ENCODE peak calls at places on chromosomes 2 and 18, in four cellular contexts. One of them, this sample, is unnamed.
A peak's percentile ranks its signal among the peaks of the same experiment; 100 is the strongest.

GRCh38 chr2:136086253-136087016 is 31.5 kb downstream of the CXCR4 start:
- DNase-seq in T follicular helper cell: no peak
- DNase-seq in fibroblast of mammary gland: no peak
- DNase-seq in activated T-cell treated with anti-CD3 and anti-CD28 coated beads for 1 hour: no peak
- DNase-seq in this sample: no peak

GRCh38 chr2:223262946-223263345 is 211.0 kb downstream of the KCNE4 start:
- DNase-seq in T follicular helper cell: no peak
- DNase-seq in fibroblast of mammary gland: peak; percentile 20
- DNase-seq in activated T-cell treated with anti-CD3 and anti-CD28 coated beads for 1 hour: no peak
- DNase-seq in this sample: no peak

GRCh38 chr2:66443183-66443976 is 8.5 kb downstream of the MEIS1 start:
- DNase-seq in T follicular helper cell: no peak
- DNase-seq in fibroblast of mammary gland: peak; percentile 54
- DNase-seq in activated T-cell treated with anti-CD3 and anti-CD28 coated beads for 1 hour: no peak
- DNase-seq in this sample: no peak

GRCh38 chr2:122034797-122035196 is 279.3 kb downstream of the TSN start:
- DNase-seq in T follicular helper cell: no peak
- DNase-seq in fibroblast of mammary gland: no peak
- DNase-seq in activated T-cell treated with anti-CD3 and anti-CD28 coated beads for 1 hour: no peak
- DNase-seq in this sample: no peak

GRCh38 chr2:55133467-55134315 is 83.4 kb upstream of the RTN4 start:
- DNase-seq in T follicular helper cell: peak; percentile 44
- DNase-seq in fibroblast of mammary gland: peak; percentile 88
- DNase-seq in activated T-cell treated with anti-CD3 and anti-CD28 coated beads for 1 hour: no peak
- DNase-seq in this sample: peak; percentile 25

GRCh38 chr2:11677146-11678055 is 7.4 kb upstream of the NTSR2 start:
- DNase-seq in T follicular helper cell: no peak
- DNase-seq in fibroblast of mammary gland: no peak
- DNase-seq in activated T-cell treated with anti-CD3 and anti-CD28 coated beads for 1 hour: no peak
- DNase-seq in this sample: no peak

GRCh38 chr2:38653380-38653714 is 12.6 kb upstream of the GALM start:
- DNase-seq in T follicular helper cell: no peak
- DNase-seq in fibroblast of mammary gland: no peak
- DNase-seq in activated T-cell treated with anti-CD3 and anti-CD28 coated beads for 1 hour: no peak
- DNase-seq in this sample: no peak

GRCh38 chr2:54704238-54704637 is 19.2 kb upstream of the EML6 start:
- DNase-seq in T follicular helper cell: no peak
- DNase-seq in fibroblast of mammary gland: no peak
- DNase-seq in activated T-cell treated with anti-CD3 and anti-CD28 coated beads for 1 hour: no peak
- DNase-seq in this sample: no peak

GRCh38 chr2:199716807-199717586 is 134.0 kb downstream of the FTCDNL1 start:
- DNase-seq in T follicular helper cell: no peak
- DNase-seq in fibroblast of mammary gland: no peak
- DNase-seq in activated T-cell treated with anti-CD3 and anti-CD28 coated beads for 1 hour: no peak
- DNase-seq in this sample: no peak

GRCh38 chr18:74541703-74542555 is 7.6 kb downstream of the CNDP1 start:
- DNase-seq in T follicular helper cell: no peak
- DNase-seq in fibroblast of mammary gland: no peak
- DNase-seq in activated T-cell treated with anti-CD3 and anti-CD28 coated beads for 1 hour: no peak
- DNase-seq in this sample: no peak

GRCh38 chr18:22171839-22172582 is 2.6 kb downstream of the GATA6 start:
- DNase-seq in T follicular helper cell: no peak
- DNase-seq in fibroblast of mammary gland: no peak
- DNase-seq in activated T-cell treated with anti-CD3 and anti-CD28 coated beads for 1 hour: no peak
- DNase-seq in this sample: no peak

GRCh38 chr2:38524580-38524979 is 78.1 kb downstream of the HNRNPLL start:
- DNase-seq in T follicular helper cell: no peak
- DNase-seq in fibroblast of mammary gland: no peak
- DNase-seq in activated T-cell treated with anti-CD3 and anti-CD28 coated beads for 1 hour: no peak
- DNase-seq in this sample: no peak

GRCh38 chr18:33804258-33804657 is 226.2 kb downstream of the ASXL3 start:
- DNase-seq in T follicular helper cell: no peak
- DNase-seq in fibroblast of mammary gland: peak; percentile 81
- DNase-seq in activated T-cell treated with anti-CD3 and anti-CD28 coated beads for 1 hour: no peak
- DNase-seq in this sample: no peak

GRCh38 chr2:132627542-132627941 is 42.5 kb downstream of the LYPD1 start:
- DNase-seq in T follicular helper cell: no peak
- DNase-seq in fibroblast of mammary gland: no peak
- DNase-seq in activated T-cell treated with anti-CD3 and anti-CD28 coated beads for 1 hour: no peak
- DNase-seq in this sample: no peak

GRCh38 chr2:158841839-158842238 is 46.7 kb downstream of the DAPL1 start:
- DNase-seq in T follicular helper cell: no peak
- DNase-seq in fibroblast of mammary gland: peak; percentile 87
- DNase-seq in activated T-cell treated with anti-CD3 and anti-CD28 coated beads for 1 hour: no peak
- DNase-seq in this sample: no peak

GRCh38 chr2:211174631-211175030 is 618.2 kb downstream of the CPS1 start:
- DNase-seq in T follicular helper cell: no peak
- DNase-seq in fibroblast of mammary gland: no peak
- DNase-seq in activated T-cell treated with anti-CD3 and anti-CD28 coated beads for 1 hour: no peak
- DNase-seq in this sample: no peak

GRCh38 chr2:74690571-74690970 is 36.5 kb downstream of the SEMA4F start:
- DNase-seq in T follicular helper cell: peak; percentile 6
- DNase-seq in fibroblast of mammary gland: peak; percentile 71
- DNase-seq in activated T-cell treated with anti-CD3 and anti-CD28 coated beads for 1 hour: no peak
- DNase-seq in this sample: peak; percentile 71

GRCh38 chr2:98505991-98506664 is 61.5 kb downstream of the INPP4A start:
- DNase-seq in T follicular helper cell: no peak
- DNase-seq in fibroblast of mammary gland: peak; percentile 47
- DNase-seq in activated T-cell treated with anti-CD3 and anti-CD28 coated beads for 1 hour: no peak
- DNase-seq in this sample: no peak

GRCh38 chr2:218073185-218073584 is 4.1 kb downstream of the RUFY4 start:
- DNase-seq in T follicular helper cell: no peak
- DNase-seq in fibroblast of mammary gland: no peak
- DNase-seq in activated T-cell treated with anti-CD3 and anti-CD28 coated beads for 1 hour: no peak
- DNase-seq in this sample: no peak

GRCh38 chr2:178241852-178242551 is 47.7 kb downstream of the OSBPL6 start:
- DNase-seq in T follicular helper cell: no peak
- DNase-seq in fibroblast of mammary gland: peak; percentile 99
- DNase-seq in activated T-cell treated with anti-CD3 and anti-CD28 coated beads for 1 hour: no peak
- DNase-seq in this sample: no peak

GRCh38 chr2:119352357-119352756 is 14.3 kb downstream of the C2orf76 start:
- DNase-seq in T follicular helper cell: no peak
- DNase-seq in fibroblast of mammary gland: no peak
- DNase-seq in activated T-cell treated with anti-CD3 and anti-CD28 coated beads for 1 hour: no peak
- DNase-seq in this sample: no peak

GRCh38 chr2:8408560-8409460 is 273.0 kb upstream of the ID2 start:
- DNase-seq in T follicular helper cell: no peak
- DNase-seq in fibroblast of mammary gland: no peak
- DNase-seq in activated T-cell treated with anti-CD3 and anti-CD28 coated beads for 1 hour: no peak
- DNase-seq in this sample: no peak

GRCh38 chr2:61743004-61743403 is 110.9 kb downstream of the FAM161A start:
- DNase-seq in T follicular helper cell: no peak
- DNase-seq in fibroblast of mammary gland: no peak
- DNase-seq in activated T-cell treated with anti-CD3 and anti-CD28 coated beads for 1 hour: no peak
- DNase-seq in this sample: no peak

GRCh38 chr2:166651080-166651675 is 157.1 kb upstream of the SCN7A start:
- DNase-seq in T follicular helper cell: no peak
- DNase-seq in fibroblast of mammary gland: peak; percentile 20
- DNase-seq in activated T-cell treated with anti-CD3 and anti-CD28 coated beads for 1 hour: no peak
- DNase-seq in this sample: no peak

GRCh38 chr2:227311861-227312506 is 13.1 kb upstream of the MFF start:
- DNase-seq in T follicular helper cell: no peak
- DNase-seq in fibroblast of mammary gland: no peak
- DNase-seq in activated T-cell treated with anti-CD3 and anti-CD28 coated beads for 1 hour: no peak
- DNase-seq in this sample: no peak

GRCh38 chr2:71250945-71251344 is 24.0 kb upstream of the PAIP2B start:
- DNase-seq in T follicular helper cell: no peak
- DNase-seq in fibroblast of mammary gland: no peak
- DNase-seq in activated T-cell treated with anti-CD3 and anti-CD28 coated beads for 1 hour: no peak
- DNase-seq in this sample: no peak

GRCh38 chr2:53315170-53315569 is 452.4 kb upstream of the CHAC2 start:
- DNase-seq in T follicular helper cell: no peak
- DNase-seq in fibroblast of mammary gland: no peak
- DNase-seq in activated T-cell treated with anti-CD3 and anti-CD28 coated beads for 1 hour: no peak
- DNase-seq in this sample: no peak

GRCh38 chr2:11681722-11682589 is 12.0 kb upstream of the NTSR2 start:
- DNase-seq in T follicular helper cell: peak; percentile 34
- DNase-seq in fibroblast of mammary gland: no peak
- DNase-seq in activated T-cell treated with anti-CD3 and anti-CD28 coated beads for 1 hour: peak; percentile 22
- DNase-seq in this sample: no peak

GRCh38 chr2:143230506-143231256 is 101.5 kb downstream of the ARHGAP15 start:
- DNase-seq in T follicular helper cell: no peak
- DNase-seq in fibroblast of mammary gland: no peak
- DNase-seq in activated T-cell treated with anti-CD3 and anti-CD28 coated beads for 1 hour: no peak
- DNase-seq in this sample: no peak

GRCh38 chr2:232382331-232383225 is 4.0 kb downstream of the ALPP start:
- DNase-seq in T follicular helper cell: no peak
- DNase-seq in fibroblast of mammary gland: no peak
- DNase-seq in activated T-cell treated with anti-CD3 and anti-CD28 coated beads for 1 hour: no peak
- DNase-seq in this sample: no peak

GRCh38 chr2:11305958-11306357 is 38.5 kb downstream of the ROCK2 start:
- DNase-seq in T follicular helper cell: no peak
- DNase-seq in fibroblast of mammary gland: peak; percentile 88
- DNase-seq in activated T-cell treated with anti-CD3 and anti-CD28 coated beads for 1 hour: no peak
- DNase-seq in this sample: no peak